ENCODE peak calls at places on chromosomes 3 and 15, in four cellular contexts. One of them, this sample, is unnamed.

GRCh38 chr3:185470323-185470722 is 28.5 kb downstream of the TMEM41A start:
- DNase-seq in A549: no peak
- DNase-seq in K562: peak
- DNase-seq in IMR-90: no peak
- DNase-seq in this sample: no peak

GRCh38 chr3:140342668-140343067 is 335.2 kb upstream of the TRIM42 start:
- DNase-seq in A549: no peak
- DNase-seq in K562: no peak
- DNase-seq in IMR-90: no peak
- DNase-seq in this sample: no peak

GRCh38 chr15:99249270-99249817 is at the start of gene TTC23:
- DNase-seq in A549: peak
- DNase-seq in K562: peak
- DNase-seq in IMR-90: peak
- DNase-seq in this sample: no peak

GRCh38 chr15:45684533-45684932 is 49.7 kb downstream of the SQOR start:
- DNase-seq in A549: no peak
- DNase-seq in K562: no peak
- DNase-seq in IMR-90: no peak
- DNase-seq in this sample: no peak

GRCh38 chr3:181326637-181327223 is 337.2 kb upstream of the DNAJC19 start:
- DNase-seq in A549: peak
- DNase-seq in K562: peak
- DNase-seq in IMR-90: no peak
- DNase-seq in this sample: no peak

GRCh38 chr3:37652851-37653250 is 208.8 kb upstream of the CTDSPL start:
- DNase-seq in A549: no peak
- DNase-seq in K562: no peak
- DNase-seq in IMR-90: no peak
- DNase-seq in this sample: no peak

GRCh38 chr3:59817511-59817910 is 767.7 kb upstream of the CFAP20DC start:
- DNase-seq in A549: no peak
- DNase-seq in K562: no peak
- DNase-seq in IMR-90: no peak
- DNase-seq in this sample: no peak

GRCh38 chr3:183503738-183504137 is 51.8 kb downstream of the KLHL6 start:
- DNase-seq in A549: no peak
- DNase-seq in K562: no peak
- DNase-seq in IMR-90: no peak
- DNase-seq in this sample: no peak

GRCh38 chr15:62750471-62750870 is 292.1 kb upstream of the TPM1 start:
- DNase-seq in A549: no peak
- DNase-seq in K562: no peak
- DNase-seq in IMR-90: no peak
- DNase-seq in this sample: no peak

GRCh38 chr15:40372966-40373365 is 9.6 kb upstream of the KNSTRN start:
- DNase-seq in A549: no peak
- DNase-seq in K562: no peak
- DNase-seq in IMR-90: peak
- DNase-seq in this sample: no peak

GRCh38 chr15:25683415-25683814 is 179.7 kb downstream of the ATP10A start:
- DNase-seq in A549: no peak
- DNase-seq in K562: no peak
- DNase-seq in IMR-90: no peak
- DNase-seq in this sample: no peak

GRCh38 chr15:37094542-37095196 is 5.7 kb downstream of the MEIS2 start:
- DNase-seq in A549: no peak
- DNase-seq in K562: no peak
- DNase-seq in IMR-90: peak
- DNase-seq in this sample: no peak

GRCh38 chr3:126180477-126181397 is at the start of gene ALDH1L1:
- DNase-seq in A549: no peak
- DNase-seq in K562: no peak
- DNase-seq in IMR-90: peak
- DNase-seq in this sample: no peak

GRCh38 chr15:95875141-95875643 is 455.3 kb upstream of the NR2F2 start:
- DNase-seq in A549: no peak
- DNase-seq in K562: no peak
- DNase-seq in IMR-90: no peak
- DNase-seq in this sample: no peak

GRCh38 chr3:68931406-68932149 is 769 bp downstream of the TAFA4 start:
- DNase-seq in A549: no peak
- DNase-seq in K562: no peak
- DNase-seq in IMR-90: no peak
- DNase-seq in this sample: no peak

GRCh38 chr15:83106994-83107840 is at the start of gene TM6SF1:
- DNase-seq in A549: no peak
- DNase-seq in K562: peak
- DNase-seq in IMR-90: no peak
- DNase-seq in this sample: no peak

GRCh38 chr3:52014613-52015012 is 18.9 kb upstream of the RPL29 start:
- DNase-seq in A549: no peak
- DNase-seq in K562: peak
- DNase-seq in IMR-90: no peak
- DNase-seq in this sample: no peak

GRCh38 chr15:35963316-35963715 is 417.4 kb upstream of the DPH6 start:
- DNase-seq in A549: no peak
- DNase-seq in K562: no peak
- DNase-seq in IMR-90: no peak
- DNase-seq in this sample: no peak

GRCh38 chr3:39136533-39137434 is 16.6 kb downstream of the CSRNP1 start:
- DNase-seq in A549: no peak
- DNase-seq in K562: no peak
- DNase-seq in IMR-90: no peak
- DNase-seq in this sample: no peak

GRCh38 chr3:38297947-38298711 is 16.0 kb downstream of the SLC22A14 start:
- DNase-seq in A549: peak
- DNase-seq in K562: no peak
- DNase-seq in IMR-90: peak
- DNase-seq in this sample: peak

GRCh38 chr3:133506215-133506901 is 67.1 kb upstream of the CDV3 start:
- DNase-seq in A549: no peak
- DNase-seq in K562: no peak
- DNase-seq in IMR-90: no peak
- DNase-seq in this sample: peak

GRCh38 chr15:74610302-74610951 is 5.2 kb upstream of the CLK3 start:
- DNase-seq in A549: no peak
- DNase-seq in K562: peak
- DNase-seq in IMR-90: no peak
- DNase-seq in this sample: no peak

GRCh38 chr15:25597576-25597975 is 158.8 kb upstream of the UBE3A start:
- DNase-seq in A549: no peak
- DNase-seq in K562: no peak
- DNase-seq in IMR-90: no peak
- DNase-seq in this sample: no peak

GRCh38 chr3:140508545-140508944 is 169.3 kb upstream of the TRIM42 start:
- DNase-seq in A549: no peak
- DNase-seq in K562: no peak
- DNase-seq in IMR-90: no peak
- DNase-seq in this sample: no peak

GRCh38 chr3:134306334-134306733 is 55.7 kb upstream of the RYK start:
- DNase-seq in A549: no peak
- DNase-seq in K562: no peak
- DNase-seq in IMR-90: no peak
- DNase-seq in this sample: no peak

GRCh38 chr3:17491601-17492000 is 250.8 kb downstream of the TBC1D5 start:
- DNase-seq in A549: no peak
- DNase-seq in K562: no peak
- DNase-seq in IMR-90: peak
- DNase-seq in this sample: no peak

GRCh38 chr3:71722693-71723092 is 2.5 kb downstream of the EIF4E3 start:
- DNase-seq in A549: no peak
- DNase-seq in K562: no peak
- DNase-seq in IMR-90: no peak
- DNase-seq in this sample: no peak

GRCh38 chr3:151707216-151707615 is 26.5 kb upstream of the AADACL2 start:
- DNase-seq in A549: no peak
- DNase-seq in K562: no peak
- DNase-seq in IMR-90: peak
- DNase-seq in this sample: no peak

GRCh38 chr15:35254052-35254451 is 169.0 kb upstream of the NANOGP8 start:
- DNase-seq in A549: no peak
- DNase-seq in K562: no peak
- DNase-seq in IMR-90: no peak
- DNase-seq in this sample: no peak

GRCh38 chr3:4570840-4571621 is 77.9 kb downstream of the ITPR1 start:
- DNase-seq in A549: no peak
- DNase-seq in K562: peak
- DNase-seq in IMR-90: no peak
- DNase-seq in this sample: no peak

GRCh38 chr3:46970391-46971091 is 6.0 kb downstream of the CCDC12 start:
- DNase-seq in A549: no peak
- DNase-seq in K562: peak
- DNase-seq in IMR-90: no peak
- DNase-seq in this sample: no peak

GRCh38 chr3:30554317-30554690 is 52.1 kb upstream of the TGFBR2 start:
- DNase-seq in A549: no peak
- DNase-seq in K562: no peak
- DNase-seq in IMR-90: no peak
- DNase-seq in this sample: no peak

GRCh38 chr3:184242297-184242685 is 6.5 kb downstream of the ALG3 start:
- DNase-seq in A549: no peak
- DNase-seq in K562: no peak
- DNase-seq in IMR-90: no peak
- DNase-seq in this sample: no peak

GRCh38 chr15:39363761-39364586 is 216.9 kb upstream of the THBS1 start:
- DNase-seq in A549: no peak
- DNase-seq in K562: no peak
- DNase-seq in IMR-90: no peak
- DNase-seq in this sample: no peak

DNA sequence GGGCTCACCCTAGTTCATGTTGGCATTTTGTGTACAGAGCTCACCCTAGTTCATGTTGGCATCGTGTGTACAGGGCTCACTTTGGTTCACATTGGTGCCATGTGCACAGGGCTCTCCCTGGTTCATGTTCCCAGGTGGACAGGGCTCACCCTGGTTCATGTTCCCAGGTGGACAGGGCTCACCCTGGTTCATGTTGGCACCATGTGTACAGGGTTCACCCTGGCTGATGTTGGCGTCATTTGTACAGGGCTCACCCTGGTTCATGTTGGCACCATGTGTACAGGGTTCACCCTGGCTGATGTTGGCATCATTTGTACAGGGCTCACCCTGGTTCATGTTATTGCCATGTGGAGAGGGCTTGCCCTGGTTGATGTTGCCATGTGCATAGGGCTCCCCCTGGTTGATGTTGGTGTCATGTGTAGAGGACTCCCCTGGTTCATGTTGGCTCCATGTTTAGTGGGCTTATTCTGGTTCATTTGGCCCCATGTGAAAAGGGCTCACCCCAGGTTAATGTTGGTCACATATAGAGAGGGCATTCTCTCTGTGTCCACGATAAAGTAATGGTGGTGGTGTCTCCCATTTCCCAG is 31.7 kb upstream of the NR2C2 start:
- DNase-seq in A549: no peak
- DNase-seq in K562: no peak
- DNase-seq in IMR-90: no peak
- DNase-seq in this sample: no peak
- TF ChIP-seq RAD21 in A549: no peak
- TF ChIP-seq RAD21 in K562: peak
- TF ChIP-seq RAD21 in IMR-90: no peak
- TF ChIP-seq RAD21 in this sample: peak

DNA sequence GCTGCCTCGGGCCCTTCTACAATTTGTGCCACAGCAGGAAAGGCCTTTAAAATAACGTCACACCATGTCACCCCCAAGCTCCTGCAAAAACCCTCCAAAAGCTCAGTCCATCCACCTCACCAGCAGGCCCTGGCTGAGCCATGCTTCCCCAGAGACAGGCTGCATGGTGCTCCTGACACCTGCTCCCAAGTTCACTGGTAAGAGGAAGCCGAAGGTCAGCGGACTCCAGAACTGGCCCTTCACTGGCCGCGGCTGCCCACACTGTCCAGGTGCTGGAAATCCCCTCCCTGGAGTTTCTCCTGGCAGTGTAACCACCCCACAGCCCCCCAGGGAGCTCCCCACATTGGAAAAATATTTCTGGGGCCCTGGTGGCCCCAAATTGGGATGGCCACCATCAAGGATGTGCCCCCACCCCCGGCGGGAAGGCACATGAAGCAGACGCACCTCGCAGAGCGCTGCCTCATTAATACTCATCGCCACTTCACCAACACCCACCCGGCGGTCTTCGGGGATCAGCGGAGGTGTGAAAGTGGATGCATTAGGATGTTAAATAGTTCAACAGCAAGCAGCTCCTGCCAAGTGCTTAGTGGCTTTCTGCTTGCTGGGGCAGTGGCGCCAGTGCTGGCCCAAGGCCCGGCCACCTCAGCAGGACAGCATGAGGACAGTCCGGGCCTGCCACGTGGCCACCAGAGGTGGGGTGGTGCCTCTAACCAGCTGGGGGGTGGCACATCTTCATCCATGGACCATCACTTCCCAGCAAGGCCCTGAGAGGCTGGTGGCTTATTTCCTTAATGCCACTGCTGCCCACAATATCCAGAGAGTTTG is 146.1 kb upstream of the IQSEC1 start:
- DNase-seq in A549: no peak
- DNase-seq in K562: no peak
- DNase-seq in IMR-90: no peak
- DNase-seq in this sample: no peak
- TF ChIP-seq ELK1 in A549: no peak
- TF ChIP-seq ELK1 in K562: no peak
- TF ChIP-seq ELK1 in IMR-90: no peak
- TF ChIP-seq ELK1 in this sample: no peak

GRCh38 chr3:148881286-148881685 is 16.2 kb downstream of the CPA3 start:
- DNase-seq in A549: no peak
- DNase-seq in K562: no peak
- DNase-seq in IMR-90: peak
- DNase-seq in this sample: no peak
- TF ChIP-seq RAD21 in A549: no peak
- TF ChIP-seq RAD21 in K562: no peak
- TF ChIP-seq RAD21 in IMR-90: no peak
- TF ChIP-seq RAD21 in this sample: no peak

GRCh38 chr3:107954845-107955244 is 136.0 kb downstream of the CD47 start:
- DNase-seq in A549: no peak
- DNase-seq in K562: no peak
- DNase-seq in IMR-90: no peak
- DNase-seq in this sample: no peak
- TF ChIP-seq ELK1 in A549: no peak
- TF ChIP-seq ELK1 in K562: no peak
- TF ChIP-seq ELK1 in IMR-90: no peak
- TF ChIP-seq ELK1 in this sample: no peak